ENCODE peak calls at places on chromosomes 1 and 21, in four cellular contexts. R, Q, K and L are unnamed samples.

GRCh38 chr21:30486180-30486579 is 1.1 kb downstream of the KRTAP19-2 start:
- DNase-seq in Q (no peak), R (no peak), K (no peak), L (no peak)

GRCh38 chr21:38804030-38804616 is 1.6 kb upstream of the ETS2 start:
- DNase-seq in Q (no peak), K (no peak), R (no peak), L (no peak)

GRCh38 chr1:85663382-85663781 is 44.9 kb downstream of the ZNHIT6 start:
- DNase-seq in K (no peak), R (no peak), Q (no peak), L (no peak)

GRCh38 chr1:30472009-30472408 is 251.4 kb downstream of the MATN1 start:
- DNase-seq in Q (no peak), K (no peak), R (no peak), L (no peak)

GRCh38 chr1:8423134-8423701 is 105.3 kb downstream of the SLC45A1 start:
- DNase-seq in Q (peak), R (peak), K (no peak), L (no peak)

GRCh38 chr1:219991511-219991810 is 54.8 kb downstream of the EPRS1 start:
- DNase-seq in K (no peak), Q (no peak), R (no peak), L (no peak)

GRCh38 chr1:56924116-56924515 is 41.7 kb downstream of the C8B start:
- DNase-seq in K (no peak), R (no peak), Q (no peak), L (no peak)

GRCh38 chr1:107442545-107442944 is 301.7 kb downstream of the NTNG1 start:
- DNase-seq in K (no peak), Q (no peak), R (no peak), L (no peak)

GRCh38 chr1:173020138-173020742 is 30.5 kb downstream of the TNFSF18 start:
- DNase-seq in Q (no peak), R (no peak), K (no peak), L (no peak)